ENCODE peak calls at places on chromosomes 3 and 15, in eight cellular contexts. One of them, this sample, is unnamed.

GRCh38 chr3:180496995-180497394 is 105.0 kb upstream of the TTC14 start:
- DNase-seq in psoas muscle: no peak
- DNase-seq in cardiac muscle cell: no peak
- DNase-seq in body of pancreas: no peak
- DNase-seq in colonic mucosa: no peak
- DNase-seq in BE2C: no peak
- DNase-seq in left ventricle myocardium inferior: no peak
- DNase-seq in GM06990: no peak
- DNase-seq in this sample: no peak

GRCh38 chr15:78243491-78243941 is 9.2 kb upstream of the ACSBG1 start:
- DNase-seq in psoas muscle: peak; percentile 63
- DNase-seq in cardiac muscle cell: peak; percentile 78
- DNase-seq in body of pancreas: peak; percentile 80
- DNase-seq in colonic mucosa: peak; percentile 51
- DNase-seq in BE2C: peak; percentile 79
- DNase-seq in left ventricle myocardium inferior: peak; percentile 57
- DNase-seq in GM06990: no peak
- DNase-seq in this sample: no peak

GRCh38 chr15:58324533-58324932 is 107.3 kb upstream of the LIPC start:
- DNase-seq in psoas muscle: no peak
- DNase-seq in cardiac muscle cell: no peak
- DNase-seq in body of pancreas: no peak
- DNase-seq in colonic mucosa: no peak
- DNase-seq in BE2C: no peak
- DNase-seq in left ventricle myocardium inferior: no peak
- DNase-seq in GM06990: no peak
- DNase-seq in this sample: no peak

GRCh38 chr3:12948371-12948770 is 107.0 kb upstream of the RPL32 start:
- DNase-seq in psoas muscle: no peak
- DNase-seq in cardiac muscle cell: peak; percentile 13
- DNase-seq in body of pancreas: no peak
- DNase-seq in colonic mucosa: no peak
- DNase-seq in BE2C: no peak
- DNase-seq in left ventricle myocardium inferior: no peak
- DNase-seq in GM06990: no peak
- DNase-seq in this sample: no peak

GRCh38 chr3:172125963-172126403 is 86.6 kb downstream of the FNDC3B start:
- DNase-seq in psoas muscle: peak; percentile 72
- DNase-seq in cardiac muscle cell: peak; percentile 63
- DNase-seq in body of pancreas: peak; percentile 73
- DNase-seq in colonic mucosa: peak; percentile 62
- DNase-seq in BE2C: no peak
- DNase-seq in left ventricle myocardium inferior: peak; percentile 68
- DNase-seq in GM06990: no peak
- DNase-seq in this sample: no peak

GRCh38 chr3:29486087-29486486 is 205.2 kb downstream of the RBMS3 start:
- DNase-seq in psoas muscle: no peak
- DNase-seq in cardiac muscle cell: peak; percentile 94
- DNase-seq in body of pancreas: no peak
- DNase-seq in colonic mucosa: no peak
- DNase-seq in BE2C: no peak
- DNase-seq in left ventricle myocardium inferior: no peak
- DNase-seq in GM06990: no peak
- DNase-seq in this sample: peak; percentile 89

GRCh38 chr3:123349566-123350450 is 99.1 kb downstream of the ADCY5 start:
- DNase-seq in psoas muscle: no peak
- DNase-seq in cardiac muscle cell: no peak
- DNase-seq in body of pancreas: peak; percentile 6
- DNase-seq in colonic mucosa: no peak
- DNase-seq in BE2C: no peak
- DNase-seq in left ventricle myocardium inferior: no peak
- DNase-seq in GM06990: no peak
- DNase-seq in this sample: no peak

GRCh38 chr3:46454606-46455005 is 10.1 kb downstream of the LTF start:
- DNase-seq in psoas muscle: no peak
- DNase-seq in cardiac muscle cell: no peak
- DNase-seq in body of pancreas: no peak
- DNase-seq in colonic mucosa: no peak
- DNase-seq in BE2C: no peak
- DNase-seq in left ventricle myocardium inferior: no peak
- DNase-seq in GM06990: no peak
- DNase-seq in this sample: no peak

GRCh38 chr3:136955813-136956212 is 2.0 kb upstream of the IL20RB start:
- DNase-seq in psoas muscle: no peak
- DNase-seq in cardiac muscle cell: peak; percentile 79
- DNase-seq in body of pancreas: peak; percentile 26
- DNase-seq in colonic mucosa: peak; percentile 69
- DNase-seq in BE2C: no peak
- DNase-seq in left ventricle myocardium inferior: no peak
- DNase-seq in GM06990: no peak
- DNase-seq in this sample: peak; percentile 64

GRCh38 chr15:101613130-101614000 is 38.8 kb downstream of the TM2D3 start:
- DNase-seq in psoas muscle: peak; percentile 96
- DNase-seq in cardiac muscle cell: peak; percentile 61
- DNase-seq in body of pancreas: peak; percentile 73
- DNase-seq in colonic mucosa: peak; percentile 77
- DNase-seq in BE2C: peak; percentile 93
- DNase-seq in left ventricle myocardium inferior: peak; percentile 90
- DNase-seq in GM06990: no peak
- DNase-seq in this sample: no peak

GRCh38 chr3:184440161-184440560 is 60.3 kb downstream of the CHRD start:
- DNase-seq in psoas muscle: no peak
- DNase-seq in cardiac muscle cell: no peak
- DNase-seq in body of pancreas: no peak
- DNase-seq in colonic mucosa: peak; percentile 44
- DNase-seq in BE2C: no peak
- DNase-seq in left ventricle myocardium inferior: no peak
- DNase-seq in GM06990: no peak
- DNase-seq in this sample: no peak

GRCh38 chr3:15215996-15216395 is 9.9 kb downstream of the CAPN7 start:
- DNase-seq in psoas muscle: no peak
- DNase-seq in cardiac muscle cell: peak; percentile 24
- DNase-seq in body of pancreas: no peak
- DNase-seq in colonic mucosa: no peak
- DNase-seq in BE2C: no peak
- DNase-seq in left ventricle myocardium inferior: no peak
- DNase-seq in GM06990: no peak
- DNase-seq in this sample: no peak

GRCh38 chr3:137325170-137325569 is 367.4 kb downstream of the IL20RB start:
- DNase-seq in psoas muscle: no peak
- DNase-seq in cardiac muscle cell: no peak
- DNase-seq in body of pancreas: no peak
- DNase-seq in colonic mucosa: no peak
- DNase-seq in BE2C: no peak
- DNase-seq in left ventricle myocardium inferior: no peak
- DNase-seq in GM06990: peak; percentile 54
- DNase-seq in this sample: no peak

GRCh38 chr15:42955518-42955917 is 34.9 kb upstream of the TTBK2 start:
- DNase-seq in psoas muscle: no peak
- DNase-seq in cardiac muscle cell: peak; percentile 12
- DNase-seq in body of pancreas: no peak
- DNase-seq in colonic mucosa: no peak
- DNase-seq in BE2C: no peak
- DNase-seq in left ventricle myocardium inferior: no peak
- DNase-seq in GM06990: no peak
- DNase-seq in this sample: no peak

GRCh38 chr3:69368129-69368741 is 17.7 kb downstream of the FRMD4B start:
- DNase-seq in psoas muscle: no peak
- DNase-seq in cardiac muscle cell: peak; percentile 22
- DNase-seq in body of pancreas: no peak
- DNase-seq in colonic mucosa: no peak
- DNase-seq in BE2C: no peak
- DNase-seq in left ventricle myocardium inferior: no peak
- DNase-seq in GM06990: peak; percentile 76
- DNase-seq in this sample: peak; percentile 19

GRCh38 chr3:184443364-184443763 is 63.5 kb downstream of the CHRD start:
- DNase-seq in psoas muscle: no peak
- DNase-seq in cardiac muscle cell: no peak
- DNase-seq in body of pancreas: no peak
- DNase-seq in colonic mucosa: no peak
- DNase-seq in BE2C: no peak
- DNase-seq in left ventricle myocardium inferior: no peak
- DNase-seq in GM06990: no peak
- DNase-seq in this sample: no peak

GRCh38 chr3:127768346-127769008 is 53.8 kb downstream of the MGLL start:
- DNase-seq in psoas muscle: peak; percentile 68
- DNase-seq in cardiac muscle cell: peak; percentile 92
- DNase-seq in body of pancreas: no peak
- DNase-seq in colonic mucosa: no peak
- DNase-seq in BE2C: no peak
- DNase-seq in left ventricle myocardium inferior: no peak
- DNase-seq in GM06990: no peak
- DNase-seq in this sample: peak; percentile 94

GRCh38 chr3:69300296-69300695 is 85.6 kb downstream of the FRMD4B start:
- DNase-seq in psoas muscle: no peak
- DNase-seq in cardiac muscle cell: no peak
- DNase-seq in body of pancreas: no peak
- DNase-seq in colonic mucosa: no peak
- DNase-seq in BE2C: no peak
- DNase-seq in left ventricle myocardium inferior: no peak
- DNase-seq in GM06990: no peak
- DNase-seq in this sample: no peak

GRCh38 chr3:139204756-139205155 is 139.1 kb upstream of the MRPS22 start:
- DNase-seq in psoas muscle: no peak
- DNase-seq in cardiac muscle cell: peak; percentile 5
- DNase-seq in body of pancreas: no peak
- DNase-seq in colonic mucosa: no peak
- DNase-seq in BE2C: no peak
- DNase-seq in left ventricle myocardium inferior: no peak
- DNase-seq in GM06990: no peak
- DNase-seq in this sample: no peak

GRCh38 chr3:161284989-161285388 is 63.9 kb downstream of the NMD3 start:
- DNase-seq in psoas muscle: no peak
- DNase-seq in cardiac muscle cell: no peak
- DNase-seq in body of pancreas: no peak
- DNase-seq in colonic mucosa: no peak
- DNase-seq in BE2C: no peak
- DNase-seq in left ventricle myocardium inferior: no peak
- DNase-seq in GM06990: no peak
- DNase-seq in this sample: no peak

GRCh38 chr3:62161306-62161705 is 212.0 kb downstream of the FEZF2 start:
- DNase-seq in psoas muscle: no peak
- DNase-seq in cardiac muscle cell: peak; percentile 84
- DNase-seq in body of pancreas: peak; percentile 56
- DNase-seq in colonic mucosa: no peak
- DNase-seq in BE2C: no peak
- DNase-seq in left ventricle myocardium inferior: no peak
- DNase-seq in GM06990: no peak
- DNase-seq in this sample: no peak

GRCh38 chr15:90683876-90684275 is 33.3 kb upstream of the BLM start:
- DNase-seq in psoas muscle: no peak
- DNase-seq in cardiac muscle cell: no peak
- DNase-seq in body of pancreas: no peak
- DNase-seq in colonic mucosa: no peak
- DNase-seq in BE2C: no peak
- DNase-seq in left ventricle myocardium inferior: no peak
- DNase-seq in GM06990: no peak
- DNase-seq in this sample: no peak

GRCh38 chr3:39130693-39131265 is 22.6 kb downstream of the CSRNP1 start:
- DNase-seq in psoas muscle: no peak
- DNase-seq in cardiac muscle cell: no peak
- DNase-seq in body of pancreas: no peak
- DNase-seq in colonic mucosa: no peak
- DNase-seq in BE2C: no peak
- DNase-seq in left ventricle myocardium inferior: no peak
- DNase-seq in GM06990: no peak
- DNase-seq in this sample: no peak

GRCh38 chr3:10371789-10372188 is 50.9 kb upstream of the SEC13 start:
- DNase-seq in psoas muscle: peak; percentile 32
- DNase-seq in cardiac muscle cell: no peak
- DNase-seq in body of pancreas: no peak
- DNase-seq in colonic mucosa: no peak
- DNase-seq in BE2C: no peak
- DNase-seq in left ventricle myocardium inferior: no peak
- DNase-seq in GM06990: no peak
- DNase-seq in this sample: no peak
- TF ChIP-seq CTCF in psoas muscle: no peak
- TF ChIP-seq CTCF in cardiac muscle cell: no peak
- TF ChIP-seq CTCF in body of pancreas: no peak
- TF ChIP-seq CTCF in colonic mucosa: no peak
- TF ChIP-seq CTCF in BE2C: no peak
- TF ChIP-seq CTCF in left ventricle myocardium inferior: no peak
- TF ChIP-seq CTCF in GM06990: no peak
- TF ChIP-seq CTCF in this sample: no peak

DNA sequence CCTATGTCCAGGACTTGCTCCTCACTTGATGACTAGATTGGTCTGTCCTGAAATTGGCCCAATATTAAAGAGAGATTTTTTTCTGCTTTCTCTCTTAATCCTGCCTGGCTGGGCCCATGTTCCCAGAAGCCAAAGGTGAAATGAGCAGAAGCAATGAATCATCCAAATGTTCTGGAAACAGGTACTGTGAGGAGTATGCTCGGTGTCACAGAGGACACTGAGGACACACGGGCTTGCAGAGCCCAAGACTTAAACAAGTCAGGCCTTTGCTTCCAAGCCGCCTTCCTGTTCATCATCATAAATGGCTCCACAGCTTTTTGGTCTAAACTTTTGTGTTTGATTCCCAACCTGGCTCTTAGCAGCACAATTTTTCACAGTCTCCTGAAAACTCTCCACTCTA is 31.4 kb downstream of the EIF3J start:
- DNase-seq in psoas muscle: no peak
- DNase-seq in cardiac muscle cell: no peak
- DNase-seq in body of pancreas: no peak
- DNase-seq in colonic mucosa: no peak
- DNase-seq in BE2C: no peak
- DNase-seq in left ventricle myocardium inferior: no peak
- DNase-seq in GM06990: no peak
- DNase-seq in this sample: no peak
- H3K36me3 ChIP-seq in psoas muscle: peaks cover 10% of the 10 kb centered on the region
- H3K36me3 ChIP-seq in cardiac muscle cell: peaks cover 36% of the 10 kb centered on the region
- H3K36me3 ChIP-seq in body of pancreas: peaks cover 14% of the 10 kb centered on the region
- H3K36me3 ChIP-seq in colonic mucosa: peaks cover 33% of the 10 kb centered on the region
- H3K36me3 ChIP-seq in BE2C: peaks cover 49% of the 10 kb centered on the region
- H3K36me3 ChIP-seq in left ventricle myocardium inferior: peaks cover 97% of the 10 kb centered on the region
- H3K36me3 ChIP-seq in GM06990: peaks cover 28% of the 10 kb centered on the region
- H3K36me3 ChIP-seq in this sample: peaks cover 11% of the 10 kb centered on the region

DNA sequence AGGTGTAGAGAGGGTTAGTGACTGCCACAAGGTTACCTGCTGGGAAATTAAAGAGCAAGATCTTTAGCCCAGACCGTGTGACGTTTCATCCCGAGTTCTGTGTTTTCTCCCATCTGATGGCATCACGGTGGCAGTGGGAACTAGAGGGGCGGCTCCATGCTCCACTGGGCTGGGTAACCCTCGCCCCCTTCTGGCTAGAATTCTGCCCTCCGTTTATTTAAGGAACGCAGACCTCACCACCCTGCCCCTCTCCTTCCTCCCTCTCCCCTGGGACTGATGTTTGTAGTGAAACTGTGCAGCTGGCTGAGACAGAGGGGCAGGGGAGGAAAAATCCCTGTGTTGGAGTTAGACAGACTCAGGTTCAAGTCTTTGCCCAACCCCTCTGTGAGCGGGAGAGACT is 65.6 kb downstream of the ITGA11 start:
- DNase-seq in psoas muscle: no peak
- DNase-seq in cardiac muscle cell: no peak
- DNase-seq in body of pancreas: no peak
- DNase-seq in colonic mucosa: no peak
- DNase-seq in BE2C: no peak
- DNase-seq in left ventricle myocardium inferior: no peak
- DNase-seq in GM06990: no peak
- DNase-seq in this sample: no peak
- TF ChIP-seq CTCF in psoas muscle: no peak
- TF ChIP-seq CTCF in cardiac muscle cell: no peak
- TF ChIP-seq CTCF in body of pancreas: no peak
- TF ChIP-seq CTCF in colonic mucosa: no peak
- TF ChIP-seq CTCF in BE2C: no peak
- TF ChIP-seq CTCF in left ventricle myocardium inferior: no peak
- TF ChIP-seq CTCF in GM06990: peak; percentile 13
- TF ChIP-seq CTCF in this sample: peak; percentile 6

GRCh38 chr3:42633544-42633943 is 20.0 kb upstream of the ZBTB47 start:
- DNase-seq in psoas muscle: no peak
- DNase-seq in cardiac muscle cell: no peak
- DNase-seq in body of pancreas: no peak
- DNase-seq in colonic mucosa: no peak
- DNase-seq in BE2C: no peak
- DNase-seq in left ventricle myocardium inferior: no peak
- DNase-seq in GM06990: no peak
- DNase-seq in this sample: no peak
- H3K36me3 ChIP-seq in psoas muscle: peaks cover 13% of the 10 kb centered on the region
- H3K36me3 ChIP-seq in cardiac muscle cell: peaks cover 74% of the 10 kb centered on the region
- H3K36me3 ChIP-seq in body of pancreas: peaks cover 29% of the 10 kb centered on the region
- H3K36me3 ChIP-seq in colonic mucosa: peaks cover 10% of the 10 kb centered on the region
- H3K36me3 ChIP-seq in BE2C: peaks cover 14% of the 10 kb centered on the region
- H3K36me3 ChIP-seq in left ventricle myocardium inferior: peaks cover 95% of the 10 kb centered on the region
- H3K36me3 ChIP-seq in GM06990: peaks cover 5% of the 10 kb centered on the region
- H3K36me3 ChIP-seq in this sample: peaks cover 4% of the 10 kb centered on the region

This sample was measured in kidney epithelial cell.